ENCODE peak calls at places on chromosome 5, in five cellular contexts. L, P, C, X and U are unnamed samples.

GRCh38 chr5:174505621-174506020 is 218.8 kb upstream of the MSX2 start:
- DNase-seq in L (no peak), P (no peak), C (no peak), X (no peak), U (no peak)

GRCh38 chr5:10374032-10374431 is 20.5 kb downstream of the MARCHF6 start:
- DNase-seq in L (no peak), P (no peak), C (no peak), X (no peak), U (no peak)

GRCh38 chr5:101067415-101067814 is 164.3 kb upstream of the ST8SIA4 start:
- DNase-seq in L (no peak), P (no peak), C (no peak), X (no peak), U (no peak)

GRCh38 chr5:72451771-72452505 is 55.3 kb downstream of the ZNF366 start:
- DNase-seq in L (peak), P (peak), C (peak), X (peak), U (no peak)

GRCh38 chr5:68114641-68115040 is 100.9 kb upstream of the PIK3R1 start:
- DNase-seq in L (no peak), P (no peak), C (no peak), X (peak), U (no peak)

GRCh38 chr5:179534431-179534830 is 15.9 kb upstream of the RUFY1 start:
- DNase-seq in L (no peak), P (peak), C (no peak), X (no peak), U (no peak)

GRCh38 chr5:3778000-3778570 is 182.5 kb downstream of the IRX1 start:
- DNase-seq in L (no peak), P (no peak), C (no peak), X (no peak), U (no peak)

GRCh38 chr5:39197556-39197955 is 21.8 kb downstream of the FYB1 start:
- DNase-seq in L (no peak), P (no peak), C (no peak), X (no peak), U (no peak)

GRCh38 chr5:141534492-141535213 is 45.8 kb downstream of the PCDHGC5 start:
- DNase-seq in L (no peak), P (no peak), C (no peak), X (no peak), U (no peak)

GRCh38 chr5:144971067-144971850 is 800.6 kb downstream of the KCTD16 start:
- DNase-seq in L (no peak), P (no peak), C (no peak), X (no peak), U (no peak)

DNA sequence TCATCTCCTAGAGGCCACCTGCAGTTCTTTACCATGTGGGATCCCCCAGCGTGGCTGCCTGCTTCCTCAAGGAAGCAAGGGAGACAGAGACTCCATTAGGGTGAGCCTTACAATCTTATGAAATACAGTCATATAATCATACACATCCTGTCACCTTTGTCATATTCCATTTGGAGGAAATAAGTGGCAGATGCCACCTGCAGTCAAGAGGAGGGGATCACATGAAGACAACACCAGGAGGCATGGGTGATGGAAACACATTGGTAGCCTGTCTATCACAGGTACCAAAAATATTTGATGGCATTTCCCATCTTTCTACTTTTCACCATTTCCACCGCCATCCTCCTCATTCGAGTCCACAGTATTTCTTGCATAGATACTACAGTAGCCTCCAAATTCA is 15.3 kb upstream of the ERAP1 start:
- DNase-seq in L (no peak), P (no peak), C (no peak), X (no peak), U (no peak)
- TF ChIP-seq CTCF in L (no peak), P (no peak), C (no peak), X (no peak), U (no peak)

DNA sequence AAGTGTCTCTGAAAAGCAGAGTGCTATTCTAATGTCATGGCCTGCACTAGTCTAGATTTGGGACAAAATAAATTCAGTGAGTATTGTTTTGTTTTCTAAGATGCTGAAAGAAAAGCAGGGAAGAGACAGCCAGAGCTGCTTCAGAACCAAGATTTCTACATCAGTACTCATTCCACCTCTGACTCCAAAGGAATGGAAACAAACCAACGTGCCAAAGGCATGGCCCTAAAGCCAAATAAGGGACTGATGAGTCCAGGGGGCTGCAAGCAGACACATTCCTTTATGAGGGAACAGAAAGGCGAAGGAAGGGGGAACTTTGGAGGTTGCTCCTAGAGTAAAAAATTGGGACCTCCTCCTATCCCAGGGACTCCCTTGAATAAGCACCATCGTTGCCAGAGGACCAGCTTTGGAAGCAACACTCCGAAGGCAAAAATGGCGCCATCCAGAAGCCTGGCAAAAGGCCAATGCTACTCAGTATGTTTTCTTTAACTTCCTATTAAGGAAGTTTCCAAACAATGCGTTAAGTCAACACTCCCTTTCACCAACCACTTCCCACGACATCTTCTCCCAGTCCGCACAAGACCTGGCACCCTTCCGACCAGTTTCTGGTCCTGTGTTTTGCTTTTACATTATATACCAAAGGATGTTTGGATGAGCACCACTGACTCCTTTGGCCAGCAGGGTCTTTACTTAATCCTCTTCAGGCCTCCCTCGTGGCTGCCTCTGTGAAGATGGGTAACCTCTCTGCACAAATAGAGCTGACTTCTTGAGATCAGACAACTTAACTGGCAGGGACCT is 31.6 kb downstream of the ADAM19 start:
- DNase-seq in L (no peak), P (no peak), C (peak), X (peak), U (no peak)
- TF ChIP-seq CTCF in L (no peak), P (no peak), C (no peak), X (no peak), U (no peak)

GRCh38 chr5:138457532-138458275 is 7.6 kb upstream of the EGR1 start:
- DNase-seq in L (no peak), P (no peak), C (no peak), X (no peak), U (no peak)
- TF ChIP-seq CTCF in L (no peak), P (no peak), C (no peak), X (peak), U (no peak)

GRCh38 chr5:79750611-79751510 is 61.2 kb downstream of the CMYA5 start:
- DNase-seq in L (no peak), P (no peak), C (no peak), X (no peak), U (no peak)
- TF ChIP-seq CTCF in L (no peak), P (no peak), C (no peak), X (no peak), U (no peak)

GRCh38 chr5:2653991-2654390 is 97.5 kb downstream of the IRX2 start:
- DNase-seq in L (no peak), P (no peak), C (no peak), X (no peak), U (no peak)

GRCh38 chr5:2659071-2659470 is 92.4 kb downstream of the IRX2 start:
- DNase-seq in L (no peak), P (no peak), C (no peak), X (no peak), U (no peak)

GRCh38 chr5:2658421-2658820 is 93.1 kb downstream of the IRX2 start:
- DNase-seq in L (no peak), P (no peak), C (no peak), X (no peak), U (no peak)

GRCh38 chr5:2657151-2657550 is 94.3 kb downstream of the IRX2 start:
- DNase-seq in L (no peak), P (no peak), C (no peak), X (no peak), U (no peak)

DNA sequence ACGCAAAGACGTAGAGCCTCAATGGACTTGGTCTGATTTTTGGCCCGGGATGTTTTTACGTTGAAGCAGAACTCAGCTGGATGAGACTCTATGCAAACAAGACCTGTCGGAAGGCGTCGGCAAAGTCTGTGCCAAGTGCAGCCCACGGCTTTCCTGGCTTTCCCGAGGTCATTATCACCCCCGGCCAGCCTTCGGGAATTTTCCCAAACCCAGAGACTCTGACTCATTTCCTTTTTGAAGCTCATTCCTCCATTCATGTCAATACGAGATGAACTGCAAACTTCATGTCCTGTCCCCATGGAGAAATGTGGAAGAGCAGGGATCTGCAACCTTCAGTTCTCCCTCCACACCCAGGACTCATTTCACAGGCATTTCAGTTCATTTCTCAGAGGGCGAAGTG is 95.3 kb downstream of the IRX2 start:
- DNase-seq in L (no peak), P (no peak), C (no peak), X (no peak), U (no peak)
- TF ChIP-seq CTCF in L (no peak), P (no peak), C (no peak), X (no peak), U (no peak)